ENCODE peak calls at places on chromosomes 3 and 15, in five cellular contexts. H is A549; F is heart left ventricle; R is SJSA1; K is CD8-positive, alpha-beta memory T cell. V is an unnamed sample. For H3K4me1, the result is how much of the 10 kb centered on the place peaks cover.

GRCh38 chr15:49979705-49980382 is 139.2 kb downstream of the ATP8B4 start:
- DNase-seq in H (no peak), F (no peak), R (no peak), K (no peak), V (no peak)

GRCh38 chr15:72227720-72228119 is 3.3 kb downstream of the PKM start:
- DNase-seq in H (no peak), F (no peak), R (no peak), K (no peak), V (no peak)

GRCh38 chr3:112109313-112109712 is 23.1 kb downstream of the C3orf52 start:
- DNase-seq in H (no peak), F (no peak), R (no peak), K (no peak), V (no peak)

GRCh38 chr3:135965129-135965505 is 411 bp upstream of the PPP2R3A start:
- DNase-seq in H (no peak), F (no peak), R (peak), K (no peak), V (no peak)

GRCh38 chr3:72523409-72524172 is 324.7 kb downstream of the SHQ1 start:
- DNase-seq in H (no peak), F (peak), R (peak), K (no peak), V (peak)

GRCh38 chr15:100682468-100682867 is 80.1 kb downstream of the ASB7 start:
- DNase-seq in H (no peak), F (no peak), R (no peak), K (no peak), V (no peak)

GRCh38 chr3:193605876-193606275 is 12.9 kb downstream of the OPA1 start:
- DNase-seq in H (peak), F (no peak), R (peak), K (peak), V (peak)

GRCh38 chr3:64031540-64032533 is 8.5 kb upstream of the PSMD6 start:
- DNase-seq in H (no peak), F (no peak), R (no peak), K (no peak), V (no peak)

GRCh38 chr3:127754411-127755304 is 67.7 kb downstream of the MGLL start:
- DNase-seq in H (no peak), F (peak), R (no peak), K (no peak), V (no peak)

GRCh38 chr3:164380156-164380555 is 698.1 kb downstream of the SI start:
- DNase-seq in H (no peak), F (no peak), R (no peak), K (no peak), V (no peak)

GRCh38 chr15:41620536-41621199 is 39.5 kb upstream of the MGA start:
- DNase-seq in H (peak), F (no peak), R (no peak), K (no peak), V (no peak)

GRCh38 chr3:191357909-191358308 is 27.6 kb upstream of the UTS2B start:
- DNase-seq in H (no peak), F (no peak), R (no peak), K (no peak), V (no peak)

GRCh38 chr15:74726774-74727164 is 1.4 kb upstream of the CYP1A1 start:
- DNase-seq in H (no peak), F (no peak), R (no peak), K (no peak), V (no peak)

GRCh38 chr3:177538064-177538742 is 340.9 kb upstream of the TBL1XR1 start:
- DNase-seq in H (no peak), F (peak), R (no peak), K (no peak), V (no peak)

GRCh38 chr3:167837430-167837829 is 101.9 kb downstream of the SERPINI1 start:
- DNase-seq in H (no peak), F (no peak), R (no peak), K (no peak), V (no peak)

GRCh38 chr15:52801748-52802085 is 11.6 kb upstream of the ONECUT1 start:
- DNase-seq in H (no peak), F (no peak), R (no peak), K (no peak), V (no peak)

GRCh38 chr3:8481380-8481779 is 20.2 kb upstream of the LMCD1 start:
- DNase-seq in H (no peak), F (no peak), R (no peak), K (no peak), V (no peak)

GRCh38 chr3:53134631-53135232 is 4.5 kb upstream of the RFT1 start:
- DNase-seq in H (peak), F (peak), R (peak), K (peak), V (peak)

GRCh38 chr3:78176869-78177268 is 1137.0 kb downstream of the ROBO2 start:
- DNase-seq in H (no peak), F (no peak), R (no peak), K (no peak), V (no peak)

GRCh38 chr15:39360417-39360816 is 220.5 kb upstream of the THBS1 start:
- DNase-seq in H (no peak), F (no peak), R (no peak), K (no peak), V (no peak)

GRCh38 chr3:126031981-126032471 is 51.9 kb downstream of the SLC41A3 start:
- DNase-seq in H (no peak), F (no peak), R (no peak), K (no peak), V (no peak)

GRCh38 chr3:167750273-167750971 is 14.9 kb downstream of the SERPINI1 start:
- DNase-seq in H (no peak), F (no peak), R (no peak), K (no peak), V (no peak)

GRCh38 chr3:34583451-34583850 is 785.0 kb downstream of the PDCD6IP start:
- DNase-seq in H (no peak), F (no peak), R (no peak), K (no peak), V (no peak)

GRCh38 chr3:20080956-20081554 is 40.8 kb downstream of the KAT2B start:
- DNase-seq in H (peak), F (peak), R (no peak), K (peak), V (peak)

GRCh38 chr3:141797819-141798405 is 34.7 kb downstream of the GRK7 start:
- DNase-seq in H (no peak), F (peak), R (no peak), K (no peak), V (peak)

GRCh38 chr3:194521514-194522260 is 34.9 kb upstream of the ATP13A3 start:
- DNase-seq in H (no peak), F (no peak), R (no peak), K (no peak), V (no peak)

GRCh38 chr3:4752201-4753072 is 226.8 kb upstream of the BHLHE40 start:
- DNase-seq in H (peak), F (no peak), R (no peak), K (no peak), V (no peak)

GRCh38 chr3:107216711-107217110 is 160.5 kb upstream of the CCDC54 start:
- DNase-seq in H (no peak), F (peak), R (no peak), K (no peak), V (no peak)

GRCh38 chr15:78360426-78360825 is 20.3 kb downstream of the CRABP1 start:
- DNase-seq in H (no peak), F (peak), R (no peak), K (no peak), V (no peak)

GRCh38 chr3:179323197-179323901 is 518 bp downstream of the ZNF639 start:
- DNase-seq in H (peak), F (peak), R (peak), K (peak), V (peak)

GRCh38 chr3:179318876-179319275 is 4.0 kb upstream of the ZNF639 start:
- DNase-seq in H (no peak), F (no peak), R (no peak), K (no peak), V (no peak)

GRCh38 chr3:179322481-179323196 is at the start of gene ZNF639:
- DNase-seq in H (peak), F (peak), R (peak), K (peak), V (peak)

GRCh38 chr3:179321585-179322322 is 1.1 kb upstream of the ZNF639 start:
- DNase-seq in H (peak), F (no peak), R (peak), K (no peak), V (no peak)

GRCh38 chr3:179324270-179324754 is 1.5 kb downstream of the ZNF639 start:
- DNase-seq in H (no peak), F (no peak), R (peak), K (no peak), V (no peak)
- H3K27ac ChIP-seq in H (peak), F (peak), R (peak), K (peak), V (peak)

DNA sequence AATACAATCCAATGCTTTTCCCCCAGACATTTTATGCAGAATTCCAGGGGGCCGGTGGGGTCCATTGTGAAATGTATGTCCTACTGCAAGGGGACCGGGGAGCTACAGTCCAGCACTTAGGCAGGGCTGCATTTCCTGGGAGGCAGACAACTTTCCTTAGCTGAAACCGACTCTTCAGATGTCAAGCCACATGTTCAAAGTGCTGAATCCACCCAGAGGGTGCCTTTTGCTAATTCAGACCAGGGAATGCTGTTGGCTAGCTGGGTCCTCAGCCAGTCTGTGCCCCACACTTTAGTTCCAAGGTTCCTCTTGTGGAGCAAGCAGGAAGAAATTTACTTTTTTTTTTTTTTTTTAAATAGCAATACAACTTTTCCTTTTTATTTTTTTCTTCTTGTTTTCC is 219.5 kb upstream of the LRTM1 start:
- DNase-seq in H (no peak), F (no peak), R (no peak), K (no peak), V (no peak)
- H3K4me1 ChIP-seq in H (under half), F (under half), R (under half), K (under half), V (under half)

DNA sequence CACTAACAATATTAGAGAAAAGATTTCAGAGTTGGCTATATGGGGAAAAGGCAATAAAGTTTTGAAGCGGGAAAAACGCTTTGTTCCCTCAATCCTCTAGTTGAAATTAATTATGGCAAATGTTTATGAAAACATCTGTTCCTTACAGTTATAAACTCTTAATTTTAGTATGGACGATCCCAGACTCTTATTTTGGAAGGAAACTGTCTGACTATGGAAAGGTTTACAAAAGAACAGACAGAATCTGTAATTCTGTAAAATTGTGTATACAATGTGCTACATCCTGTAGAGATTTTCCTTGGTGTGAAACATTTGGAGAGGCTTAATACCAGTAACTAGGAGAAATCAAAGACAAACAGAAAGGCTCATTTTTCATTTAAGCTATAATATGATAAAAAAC is 311.9 kb downstream of the TBC1D5 start:
- DNase-seq in H (no peak), F (no peak), R (no peak), K (no peak), V (no peak)
- H3K27ac ChIP-seq in H (no peak), F (no peak), R (no peak), K (no peak), V (no peak)

DNA sequence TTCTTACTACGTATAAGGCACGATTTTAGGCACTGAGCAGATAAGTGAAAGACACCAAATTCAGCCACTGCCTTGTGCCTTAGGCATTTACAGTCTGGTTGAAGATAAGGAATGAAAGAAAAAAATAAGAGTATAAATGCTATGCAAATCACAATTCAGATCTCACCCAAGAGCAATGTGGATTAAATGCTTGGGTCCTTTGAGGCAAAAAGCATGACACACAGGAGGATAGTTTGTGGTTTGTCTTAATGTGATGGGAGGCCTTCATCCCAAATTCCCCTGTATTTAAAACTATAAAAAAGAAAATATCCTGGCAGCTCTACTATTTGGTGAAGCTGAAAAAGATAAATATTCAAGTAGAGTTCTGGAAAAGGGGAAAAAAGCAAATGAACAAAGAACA is 79.8 kb downstream of the TGFBR2 start:
- DNase-seq in H (no peak), F (no peak), R (no peak), K (no peak), V (no peak)
- H3K4me1 ChIP-seq in H (half or more), F (half or more), R (under half), K (half or more), V (under half)

DNA sequence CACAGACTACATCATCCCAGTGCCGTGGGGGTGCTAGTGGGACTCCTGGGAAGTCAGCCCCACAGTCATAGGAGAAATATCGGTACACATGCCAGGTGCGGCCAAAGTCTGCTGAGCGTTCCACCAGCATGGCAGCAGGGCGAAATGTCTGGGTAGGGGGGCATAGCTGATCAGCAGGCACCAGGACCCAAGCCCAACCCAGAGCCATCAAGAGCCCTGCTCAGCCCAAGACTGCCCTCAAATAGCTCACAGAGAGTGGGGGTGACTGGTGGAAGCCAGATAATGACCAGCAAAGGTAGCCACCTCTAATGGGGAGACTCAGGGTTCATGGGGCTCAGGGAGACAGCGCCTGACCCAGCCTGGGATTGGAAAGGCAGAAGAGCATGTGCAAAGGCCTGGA is 1.3 kb downstream of the LAMB2 start:
- DNase-seq in H (no peak), F (no peak), R (no peak), K (no peak), V (no peak)
- H3K27ac ChIP-seq in H (peak), F (peak), R (no peak), K (no peak), V (peak)